ENCODE peak calls at places on chromosomes 13 and 19, in seven cellular contexts. S is heart right ventricle, Q is Peyer's patch, C is osteoblast, N is sigmoid colon, O is psoas muscle, K is right atrium auricular region. G is an unnamed sample. For H3K4me1, the result is how much of the 10 kb centered on the place peaks cover.

GRCh38 chr13:28754698-28755545 is 36.2 kb upstream of the SLC46A3 start:
- DNase-seq in S (peak), Q (no peak), C (no peak), N (no peak), O (peak), K (no peak), G (peak)

GRCh38 chr13:98942997-98943396 is 34.9 kb downstream of the DOCK9 start:
- DNase-seq in S (no peak), Q (no peak), C (no peak), N (no peak), O (no peak), K (no peak), G (no peak)

GRCh38 chr13:113649212-113649611 is 8.8 kb downstream of the ATP4B start:
- DNase-seq in S (no peak), Q (peak), C (peak), N (peak), O (peak), K (no peak), G (peak)

GRCh38 chr19:33290956-33291622 is 11.2 kb downstream of the CEBPA start:
- DNase-seq in S (no peak), Q (peak), C (peak), N (no peak), O (peak), K (no peak), G (peak)

GRCh38 chr13:73870036-73870741 is 264.0 kb downstream of the KLF12 start:
- DNase-seq in S (no peak), Q (no peak), C (no peak), N (no peak), O (no peak), K (no peak), G (no peak)

GRCh38 chr19:47310819-47311218 is 1.2 kb downstream of the C5AR1 start:
- DNase-seq in S (peak), Q (no peak), C (no peak), N (no peak), O (no peak), K (no peak), G (peak)

GRCh38 chr19:6233827-6234511 is 45.8 kb downstream of the MLLT1 start:
- DNase-seq in S (peak), Q (no peak), C (peak), N (no peak), O (peak), K (no peak), G (no peak)

GRCh38 chr13:76939215-76939614 is 9.1 kb upstream of the ACOD1 start:
- DNase-seq in S (no peak), Q (no peak), C (peak), N (no peak), O (no peak), K (no peak), G (no peak)

GRCh38 chr13:112891477-112892401 is 77.3 kb upstream of the MCF2L start:
- DNase-seq in S (no peak), Q (no peak), C (peak), N (no peak), O (peak), K (no peak), G (peak)

GRCh38 chr13:87497426-87497825 is 173.7 kb upstream of the SLITRK5 start:
- DNase-seq in S (no peak), Q (no peak), C (no peak), N (no peak), O (no peak), K (no peak), G (no peak)

GRCh38 chr13:51585234-51585672 is 991 bp downstream of the WDFY2 start:
- DNase-seq in S (no peak), Q (no peak), C (no peak), N (no peak), O (no peak), K (no peak), G (no peak)

GRCh38 chr13:22009500-22009899 is 338.6 kb downstream of the FGF9 start:
- DNase-seq in S (no peak), Q (no peak), C (no peak), N (no peak), O (no peak), K (no peak), G (no peak)

GRCh38 chr13:114134111-114134943 is 1.9 kb upstream of the RASA3 start:
- DNase-seq in S (no peak), Q (peak), C (no peak), N (peak), O (peak), K (no peak), G (no peak)

GRCh38 chr13:113475280-113475679 is 15.2 kb downstream of the DCUN1D2 start:
- DNase-seq in S (no peak), Q (no peak), C (no peak), N (no peak), O (no peak), K (no peak), G (no peak)

GRCh38 chr13:50715402-50716146 is 127.9 kb downstream of the DLEU7 start:
- DNase-seq in S (peak), Q (peak), C (no peak), N (peak), O (peak), K (no peak), G (no peak)

GRCh38 chr13:111158136-111158805 is 43.2 kb downstream of the ARHGEF7 start:
- DNase-seq in S (no peak), Q (no peak), C (no peak), N (no peak), O (no peak), K (no peak), G (no peak)

GRCh38 chr13:111153977-111154332 is 38.8 kb downstream of the ARHGEF7 start:
- DNase-seq in S (peak), Q (peak), C (peak), N (peak), O (no peak), K (peak), G (peak)

GRCh38 chr13:111152836-111153235 is 37.7 kb downstream of the ARHGEF7 start:
- DNase-seq in S (no peak), Q (no peak), C (no peak), N (no peak), O (no peak), K (no peak), G (no peak)

GRCh38 chr13:111156421-111156820 is 41.3 kb downstream of the ARHGEF7 start:
- DNase-seq in S (no peak), Q (no peak), C (no peak), N (no peak), O (no peak), K (no peak), G (no peak)

GRCh38 chr13:111153279-111153976 is 38.3 kb downstream of the ARHGEF7 start:
- DNase-seq in S (peak), Q (peak), C (peak), N (peak), O (peak), K (peak), G (peak)
- TF ChIP-seq CTCF in S (peak), Q (no peak), C (peak), N (no peak), O (peak), K (peak), G (no peak)

DNA sequence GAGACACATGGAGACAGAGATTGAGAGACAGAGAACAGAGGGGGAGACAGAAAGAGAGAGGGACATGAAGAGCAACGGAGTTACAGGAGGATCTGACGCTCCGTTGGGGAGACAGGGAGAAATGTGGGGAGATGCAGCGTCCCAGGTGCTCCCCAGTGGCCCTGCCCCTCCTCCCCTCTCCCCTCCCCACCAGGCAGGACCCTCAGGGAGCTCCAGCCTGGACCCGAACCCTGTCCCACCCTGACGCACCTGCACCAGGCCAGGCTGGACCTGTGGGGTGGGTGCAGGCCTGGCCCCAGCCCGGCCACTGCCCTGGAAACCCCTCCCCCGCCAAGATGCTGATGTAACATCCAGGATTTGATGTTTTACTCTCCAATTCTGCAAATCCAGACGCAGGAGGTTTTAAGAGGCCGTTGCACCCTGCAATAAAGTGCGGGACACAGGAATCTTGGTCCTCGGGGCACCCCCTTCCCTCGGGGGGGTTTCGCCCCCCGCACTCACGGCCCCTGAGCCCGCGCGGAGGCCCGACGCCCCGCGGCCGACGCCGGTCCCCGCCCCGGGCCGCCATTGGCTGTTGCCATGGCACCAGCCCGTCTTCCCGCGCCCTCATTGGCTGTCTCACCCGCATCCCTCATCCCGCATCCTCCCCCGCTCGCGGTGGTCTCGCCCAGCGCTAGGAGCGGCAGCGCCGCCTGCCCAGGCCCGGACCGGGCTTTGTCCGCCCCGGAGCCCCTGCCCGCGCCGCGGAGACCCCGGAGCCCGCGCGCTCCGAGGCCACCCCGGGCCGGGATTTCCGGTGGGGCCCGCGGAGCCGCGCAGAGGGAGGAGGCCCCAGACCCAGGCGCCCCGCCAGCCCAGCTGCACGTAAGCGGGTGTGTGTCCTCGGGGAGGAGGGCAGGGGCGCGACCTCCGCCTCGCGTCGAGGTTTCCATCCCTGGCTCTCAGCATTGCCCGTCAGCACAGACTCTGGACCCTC is at the start of gene APC2:
- DNase-seq in S (no peak), Q (no peak), C (peak), N (no peak), O (no peak), K (no peak), G (no peak)
- H3K4me3 ChIP-seq in S (no peak), Q (no peak), C (no peak), N (no peak), O (no peak), K (no peak), G (no peak)

DNA sequence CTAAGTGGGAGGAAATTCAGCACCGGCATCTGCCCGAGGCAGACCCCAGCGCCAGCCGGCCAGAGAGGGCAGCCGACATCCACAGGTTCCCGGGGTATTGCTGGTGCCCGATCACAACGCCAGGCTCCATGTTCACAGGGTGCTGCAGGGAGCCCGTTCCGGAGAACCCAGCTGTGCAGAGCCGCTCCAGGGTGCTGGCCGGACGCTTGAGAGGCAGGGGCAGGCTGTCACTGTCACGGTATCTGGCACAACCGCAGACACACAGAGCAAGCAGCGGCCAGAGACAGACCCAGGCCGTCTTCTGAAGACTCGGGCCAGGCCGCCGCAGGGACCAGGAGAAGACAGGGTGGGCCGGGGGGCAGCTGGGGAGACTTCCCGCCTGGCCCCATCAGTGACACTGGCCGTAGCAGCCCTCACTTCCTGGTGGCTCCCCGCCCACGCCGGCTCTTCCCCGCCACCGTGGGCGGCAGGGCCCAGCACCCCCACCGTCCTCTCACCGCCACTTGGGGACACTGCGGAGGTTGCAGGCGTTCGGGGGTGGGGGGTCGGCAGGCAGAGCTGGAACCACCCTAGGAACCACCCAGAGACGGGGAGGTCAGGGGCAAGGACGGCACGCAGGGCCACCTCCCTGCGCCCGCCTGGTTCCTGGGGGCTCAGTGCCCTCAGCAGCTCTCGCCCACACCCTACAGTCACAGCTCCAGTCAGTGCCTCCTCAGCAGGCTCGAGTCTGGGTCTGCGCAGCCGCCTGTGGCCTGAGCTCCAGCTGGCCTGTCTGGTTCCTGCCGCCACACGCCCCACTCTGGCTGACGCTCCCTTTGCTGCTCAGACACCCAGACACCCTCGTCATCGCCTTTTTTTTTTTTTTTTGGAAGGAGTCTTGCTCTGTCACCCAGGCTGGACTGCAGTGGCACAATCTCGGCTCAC is 3.8 kb downstream of the RNF126 start:
- DNase-seq in S (peak), Q (peak), C (no peak), N (peak), O (peak), K (peak), G (no peak)
- H3K4me1 ChIP-seq in S (under half), Q (under half), C (under half), N (half or more), O (half or more), K (half or more), G (under half)

GRCh38 chr19:43318203-43318602 is 35.3 kb upstream of the CD177 start:
- DNase-seq in S (no peak), Q (no peak), C (no peak), N (no peak), O (no peak), K (no peak), G (no peak)

GRCh38 chr19:43313711-43314495 is 39.6 kb upstream of the CD177 start:
- DNase-seq in S (no peak), Q (no peak), C (no peak), N (no peak), O (no peak), K (no peak), G (no peak)

GRCh38 chr19:43318796-43319314 is 34.6 kb upstream of the CD177 start:
- DNase-seq in S (no peak), Q (no peak), C (no peak), N (no peak), O (no peak), K (no peak), G (no peak)

GRCh38 chr19:43315851-43316250 is 37.6 kb upstream of the CD177 start:
- DNase-seq in S (no peak), Q (no peak), C (no peak), N (no peak), O (no peak), K (no peak), G (no peak)

DNA sequence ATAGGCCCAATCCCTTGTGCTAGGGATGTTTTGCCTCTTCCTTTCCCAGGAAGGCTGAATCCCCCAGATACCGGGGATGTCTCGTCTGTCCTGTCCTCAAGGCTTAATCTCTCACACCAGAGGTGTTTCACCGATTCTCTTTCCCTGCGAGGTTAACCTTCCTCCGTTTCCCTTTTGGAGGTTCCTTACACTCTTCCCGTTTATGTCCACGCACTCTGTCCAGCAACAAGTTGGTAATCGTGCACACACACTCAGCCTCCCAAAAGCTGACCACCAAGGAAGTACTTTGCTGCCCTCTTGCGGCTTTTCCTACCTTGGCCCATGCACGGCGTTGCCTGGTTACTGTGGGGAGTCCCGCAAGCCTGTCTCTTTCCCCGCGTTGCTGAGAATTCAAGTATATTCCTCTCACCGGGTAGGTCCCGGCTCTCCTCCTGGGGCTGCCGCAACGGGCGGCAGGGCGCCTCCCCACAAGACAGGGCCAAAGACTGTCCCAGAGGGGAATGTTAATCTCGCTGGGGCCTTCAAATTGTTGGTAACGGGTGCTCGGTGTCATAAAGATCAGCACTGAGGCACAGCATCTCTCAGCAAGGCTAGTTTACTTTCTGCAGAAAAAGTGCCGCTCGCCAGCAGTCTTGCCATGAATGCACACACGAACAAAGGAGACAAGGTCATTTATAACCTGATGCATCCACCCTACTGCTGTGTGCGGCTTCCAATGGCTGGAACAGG is 36.7 kb upstream of the CD177 start:
- DNase-seq in S (no peak), Q (no peak), C (no peak), N (no peak), O (no peak), K (no peak), G (peak)
- TF ChIP-seq CTCF in S (no peak), Q (no peak), C (peak), N (peak), O (no peak), K (no peak), G (peak)

GRCh38 chr19:11034449-11035213 is 54.6 kb upstream of the LDLR start:
- DNase-seq in S (no peak), Q (no peak), C (no peak), N (no peak), O (no peak), K (no peak), G (no peak)
- H3K4me3 ChIP-seq in S (no peak), Q (no peak), C (no peak), N (no peak), O (no peak), K (no peak), G (no peak)

GRCh38 chr19:41547569-41547968 is 28.4 kb upstream of the CEACAM21 start:
- DNase-seq in S (no peak), Q (no peak), C (no peak), N (no peak), O (no peak), K (no peak), G (no peak)
- H3K4me1 ChIP-seq in S (under half), Q (under half), C (under half), N (under half), O (under half), K (under half), G (under half)

DNA sequence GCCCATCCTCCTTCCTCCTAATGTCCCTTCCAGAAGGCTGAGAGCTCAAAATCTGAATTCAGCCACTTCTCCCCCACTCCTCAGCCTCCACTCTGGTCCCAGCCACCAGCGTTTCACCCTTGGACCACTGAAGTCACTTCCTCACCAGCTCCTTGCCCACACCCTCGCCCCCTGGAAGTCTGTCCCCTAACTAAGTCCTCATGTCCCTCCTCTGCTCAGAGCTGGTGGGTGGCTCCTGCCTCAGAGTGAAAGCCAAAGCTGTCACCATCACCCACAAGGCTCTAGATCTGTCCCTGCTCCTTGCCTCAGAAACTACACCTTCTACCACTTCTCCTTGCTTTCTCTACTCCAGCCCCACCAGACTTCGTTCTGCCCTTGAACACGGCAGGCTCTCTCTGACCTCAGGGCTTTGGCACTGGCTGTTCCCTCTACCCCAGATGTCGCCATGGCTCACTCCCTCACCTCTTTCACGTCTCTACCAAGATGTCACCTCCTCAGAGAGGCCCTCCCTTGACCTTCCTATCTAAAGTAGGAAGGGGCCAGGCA is 1.7 kb downstream of the ERCC1 start:
- DNase-seq in S (no peak), Q (no peak), C (peak), N (no peak), O (no peak), K (no peak), G (no peak)
- TF ChIP-seq CTCF in S (no peak), Q (no peak), C (no peak), N (no peak), O (no peak), K (no peak), G (no peak)

GRCh38 chr19:45125975-45126493 is 33.1 kb downstream of the PPP1R37 start:
- DNase-seq in S (peak), Q (peak), C (peak), N (no peak), O (peak), K (no peak), G (peak)

GRCh38 chr19:45125360-45125759 is 32.4 kb downstream of the PPP1R37 start:
- DNase-seq in S (no peak), Q (no peak), C (no peak), N (no peak), O (no peak), K (no peak), G (no peak)

GRCh38 chr19:45122832-45123231 is 29.9 kb downstream of the PPP1R37 start:
- DNase-seq in S (no peak), Q (no peak), C (peak), N (no peak), O (no peak), K (no peak), G (no peak)

GRCh38 chr19:45123440-45123850 is 30.5 kb downstream of the PPP1R37 start:
- DNase-seq in S (no peak), Q (no peak), C (peak), N (no peak), O (no peak), K (no peak), G (peak)

GRCh38 chr19:45124021-45124420 is 31.0 kb downstream of the PPP1R37 start:
- DNase-seq in S (no peak), Q (no peak), C (peak), N (no peak), O (no peak), K (no peak), G (no peak)
- H3K4me3 ChIP-seq in S (no peak), Q (no peak), C (no peak), N (no peak), O (no peak), K (no peak), G (no peak)

G was measured in Caco-2.